ENCODE peak calls at places on chromosomes 4 and X, in seven cellular contexts. E is CD4-positive, CD25-positive, alpha-beta regulatory T cell; I is foreskin keratinocyte; S is CD8-positive, alpha-beta T cell; W is upper lobe of right lung; N is mesendoderm; H is HCT116. B is an unnamed sample. For H3K4me1, the result is how much of the 10 kb centered on the place peaks cover.

GRCh38 chr4:98203406-98204235 is 57.6 kb upstream of the RAP1GDS1 start:
- DNase-seq in E (no peak), I (no peak), S (no peak), W (no peak), N (peak), H (no peak), B (no peak)

GRCh38 chrX:54479471-54480122 is 16.4 kb downstream of the FGD1 start:
- DNase-seq in E (no peak), I (no peak), S (no peak), W (no peak), N (peak), H (no peak), B (no peak)

GRCh38 chrX:76148753-76149152 is 24.1 kb upstream of the PBDC1 start:
- DNase-seq in E (peak), I (no peak), S (peak), W (no peak), N (peak), H (no peak), B (no peak)

GRCh38 chr4:139584784-139585183 is 28.8 kb upstream of the SETD7 start:
- DNase-seq in E (no peak), I (no peak), S (no peak), W (no peak), N (no peak), H (no peak), B (no peak)

GRCh38 chr4:41256740-41257256 is at the start of gene UCHL1:
- DNase-seq in E (no peak), I (no peak), S (no peak), W (no peak), N (peak), H (no peak), B (peak)

GRCh38 chr4:10013722-10014121 is 7.6 kb downstream of the SLC2A9 start:
- DNase-seq in E (no peak), I (no peak), S (no peak), W (peak), N (peak), H (peak), B (no peak)

GRCh38 chrX:71492086-71493065 is 40.5 kb upstream of the OGT start:
- DNase-seq in E (peak), I (no peak), S (peak), W (peak), N (no peak), H (no peak), B (peak)

GRCh38 chrX:44382871-44383270 is 39.4 kb upstream of the EFHC2 start:
- DNase-seq in E (no peak), I (no peak), S (no peak), W (no peak), N (no peak), H (no peak), B (no peak)

GRCh38 chrX:119013146-119013545 is 38.7 kb downstream of the LONRF3 start:
- DNase-seq in E (no peak), I (no peak), S (no peak), W (no peak), N (no peak), H (no peak), B (no peak)

GRCh38 chrX:106783716-106784115 is 18.8 kb upstream of the TBC1D8B start:
- DNase-seq in E (no peak), I (no peak), S (no peak), W (no peak), N (peak), H (no peak), B (no peak)

GRCh38 chr4:176782191-176782590 is 10.5 kb downstream of the VEGFC start:
- DNase-seq in E (no peak), I (no peak), S (no peak), W (no peak), N (no peak), H (no peak), B (no peak)

GRCh38 chr4:132085105-132085504 is 1064.0 kb upstream of the PCDH10 start:
- DNase-seq in E (no peak), I (peak), S (no peak), W (no peak), N (no peak), H (no peak), B (no peak)

GRCh38 chrX:69088171-69088938 is 76.9 kb downstream of the PJA1 start:
- DNase-seq in E (no peak), I (no peak), S (no peak), W (no peak), N (peak), H (no peak), B (no peak)

GRCh38 chrX:24148535-24149345 is 789 bp upstream of the ZFX start:
- DNase-seq in E (peak), I (no peak), S (peak), W (no peak), N (peak), H (no peak), B (no peak)

GRCh38 chrX:24150051-24150790 is 692 bp downstream of the ZFX start:
- DNase-seq in E (peak), I (peak), S (peak), W (peak), N (peak), H (peak), B (peak)

GRCh38 chrX:24151513-24151912 is 2.0 kb downstream of the ZFX start:
- DNase-seq in E (no peak), I (no peak), S (no peak), W (no peak), N (no peak), H (no peak), B (no peak)

GRCh38 chrX:24148118-24148517 is 1.4 kb upstream of the ZFX start:
- DNase-seq in E (no peak), I (no peak), S (no peak), W (no peak), N (no peak), H (no peak), B (no peak)

DNA sequence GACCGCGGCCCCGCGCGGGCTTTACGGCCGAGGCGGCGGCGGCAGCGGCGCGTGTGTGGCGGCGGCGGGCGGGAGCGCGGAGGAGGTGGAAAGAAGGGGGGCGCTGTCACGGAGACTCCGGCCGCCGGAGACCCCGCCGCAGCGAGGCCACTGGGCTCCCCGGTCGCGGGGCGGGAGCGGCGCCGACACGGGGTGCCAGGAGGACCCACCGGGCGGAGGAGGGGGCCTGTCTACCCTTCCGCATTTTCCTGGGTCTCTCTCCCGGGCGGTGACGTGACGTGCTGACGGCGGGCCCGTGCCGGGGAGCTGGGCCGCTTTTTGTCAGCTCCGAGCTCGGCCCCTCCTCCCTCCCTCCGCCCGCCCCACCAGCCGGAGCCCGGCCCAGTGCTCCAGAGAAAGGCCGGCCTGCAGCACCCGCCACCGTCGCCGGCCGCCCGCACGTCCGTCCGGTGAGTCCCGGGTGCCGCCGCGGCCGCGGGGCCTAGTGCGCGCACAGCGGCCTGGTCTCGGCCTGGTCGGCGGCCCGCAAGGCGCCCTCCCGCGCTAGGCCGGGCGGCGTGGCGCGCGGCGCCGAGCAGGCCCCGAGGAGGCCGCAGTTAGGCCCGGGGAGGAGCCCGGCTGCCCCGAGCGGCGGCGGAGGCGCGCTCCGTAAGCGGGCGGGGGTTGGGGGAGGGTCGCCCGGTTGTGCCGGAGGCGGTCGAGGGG is at the start of gene ZFX:
- DNase-seq in E (peak), I (no peak), S (peak), W (peak), N (peak), H (no peak), B (peak)
- H3K4me1 ChIP-seq in E (under half), I (under half), S (under half), W (under half), N (under half), H (under half), B (under half)

GRCh38 chrX:153477458-153477857 is 7.1 kb upstream of the HAUS7 start:
- DNase-seq in E (no peak), I (no peak), S (no peak), W (no peak), N (no peak), H (no peak), B (no peak)

GRCh38 chrX:153478746-153479145 is 8.4 kb upstream of the HAUS7 start:
- DNase-seq in E (no peak), I (no peak), S (no peak), W (no peak), N (no peak), H (no peak), B (no peak)

GRCh38 chrX:153482376-153483015 is 12.1 kb upstream of the HAUS7 start:
- DNase-seq in E (no peak), I (no peak), S (no peak), W (no peak), N (no peak), H (no peak), B (no peak)

GRCh38 chrX:153477901-153478300 is 7.5 kb upstream of the HAUS7 start:
- DNase-seq in E (no peak), I (no peak), S (no peak), W (no peak), N (no peak), H (no peak), B (no peak)

DNA sequence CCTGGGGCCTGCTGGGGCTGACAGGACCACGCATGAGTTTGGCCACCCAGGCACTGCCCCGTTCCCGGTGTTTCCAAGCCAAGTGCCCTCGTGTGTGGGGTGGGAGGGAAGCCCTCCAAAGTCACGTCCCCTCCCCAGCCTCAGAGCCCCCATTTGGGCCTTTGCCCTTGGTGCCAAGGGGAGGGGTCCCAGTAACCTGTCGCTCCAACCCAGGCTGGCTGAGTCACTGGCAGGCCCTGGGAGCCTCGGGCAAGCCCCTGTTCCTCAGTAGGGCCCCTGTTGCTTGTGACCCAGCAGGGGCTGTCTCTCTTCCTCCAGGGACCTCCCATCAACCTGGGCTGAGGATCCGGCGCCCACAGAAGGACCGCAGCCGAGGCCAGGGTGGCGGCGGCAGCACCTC is 10.7 kb upstream of the HAUS7 start:
- DNase-seq in E (no peak), I (no peak), S (no peak), W (no peak), N (no peak), H (no peak), B (no peak)
- H3K4me1 ChIP-seq in E (under half), I (under half), S (under half), W (under half), N (under half), H (under half), B (under half)

GRCh38 chr4:185740471-185740873 is 71.5 kb downstream of the SORBS2 start:
- DNase-seq in E (no peak), I (no peak), S (no peak), W (no peak), N (peak), H (no peak), B (no peak)

GRCh38 chr4:185737489-185738037 is 74.4 kb downstream of the SORBS2 start:
- DNase-seq in E (no peak), I (no peak), S (no peak), W (no peak), N (no peak), H (no peak), B (no peak)

GRCh38 chr4:185741795-185742194 is 70.2 kb downstream of the SORBS2 start:
- DNase-seq in E (no peak), I (no peak), S (no peak), W (no peak), N (no peak), H (no peak), B (no peak)

GRCh38 chr4:185738038-185738552 is 73.9 kb downstream of the SORBS2 start:
- DNase-seq in E (no peak), I (no peak), S (no peak), W (no peak), N (no peak), H (no peak), B (no peak)

DNA sequence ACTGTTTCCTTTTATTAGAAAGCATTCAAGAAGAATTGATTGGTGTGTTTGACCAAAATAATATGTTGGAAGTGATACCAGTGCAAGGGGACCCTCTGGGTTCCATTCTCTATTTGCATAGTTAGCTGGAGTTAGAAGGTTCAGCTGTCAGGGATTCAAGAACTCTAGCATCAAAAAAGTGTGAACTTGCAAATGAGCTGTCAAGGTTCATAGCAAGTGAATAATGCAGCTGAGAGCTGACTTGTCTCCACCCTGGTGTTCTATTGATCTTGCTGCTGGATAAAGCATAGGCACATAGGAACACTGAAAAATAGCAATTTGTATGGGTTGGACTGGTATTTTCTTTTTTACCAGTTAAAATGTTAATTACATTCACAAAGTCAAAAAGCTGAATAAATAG is 73.1 kb downstream of the SORBS2 start:
- DNase-seq in E (no peak), I (no peak), S (no peak), W (no peak), N (peak), H (no peak), B (no peak)
- H3K4me1 ChIP-seq in E (under half), I (under half), S (under half), W (under half), N (under half), H (under half), B (under half)

GRCh38 chr4:119035941-119036737 is 99.5 kb upstream of the MYOZ2 start:
- DNase-seq in E (no peak), I (no peak), S (no peak), W (no peak), N (no peak), H (no peak), B (no peak)

GRCh38 chr4:119038465-119038864 is 97.2 kb upstream of the MYOZ2 start:
- DNase-seq in E (no peak), I (no peak), S (no peak), W (no peak), N (no peak), H (no peak), B (no peak)

GRCh38 chr4:119039779-119040178 is 95.9 kb upstream of the MYOZ2 start:
- DNase-seq in E (no peak), I (no peak), S (no peak), W (no peak), N (peak), H (peak), B (no peak)

GRCh38 chr4:119039160-119039559 is 96.5 kb upstream of the MYOZ2 start:
- DNase-seq in E (no peak), I (no peak), S (no peak), W (no peak), N (no peak), H (no peak), B (no peak)

DNA sequence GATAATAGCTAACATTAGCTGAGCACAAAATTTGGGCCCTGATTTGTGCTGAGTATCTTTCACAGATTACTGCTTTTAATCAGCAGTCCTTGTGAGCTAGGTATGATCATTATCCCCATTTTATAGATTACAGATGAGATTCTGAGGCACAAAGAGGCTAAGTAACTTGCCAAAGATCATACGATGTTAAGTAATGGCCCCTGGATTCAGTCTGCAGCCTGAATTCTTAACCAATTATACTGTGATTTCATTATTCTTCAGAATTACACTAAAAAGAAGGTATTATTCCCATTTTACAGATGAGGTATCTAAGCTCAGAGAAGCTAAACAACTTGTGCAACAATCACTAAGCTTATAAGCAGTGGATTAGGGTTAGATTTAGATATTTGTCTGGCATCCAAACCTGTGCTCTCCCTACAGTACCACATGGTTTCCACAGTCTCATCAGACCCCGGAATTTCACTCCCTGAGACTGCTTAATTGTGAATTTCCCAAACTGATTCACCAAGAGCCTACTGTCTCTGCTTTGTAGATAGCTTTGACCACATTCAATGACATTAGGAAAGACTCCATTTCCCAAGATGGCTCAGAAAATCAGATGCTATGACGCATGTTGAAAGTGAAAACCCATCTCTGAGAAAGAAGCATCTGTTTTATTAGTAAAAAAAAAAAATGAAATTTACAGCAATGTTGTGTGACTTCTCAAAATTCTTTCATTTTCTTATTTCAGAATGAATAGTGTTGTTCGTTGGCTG is 97.7 kb upstream of the MYOZ2 start:
- DNase-seq in E (no peak), I (no peak), S (no peak), W (no peak), N (no peak), H (no peak), B (no peak)
- H3K4me1 ChIP-seq in E (under half), I (under half), S (under half), W (under half), N (under half), H (under half), B (under half)

GRCh38 chr4:53705151-53705764 is 114.0 kb upstream of the LNX1 start:
- DNase-seq in E (no peak), I (no peak), S (no peak), W (no peak), N (no peak), H (no peak), B (no peak)

GRCh38 chr4:53703267-53703655 is 112.0 kb upstream of the LNX1 start:
- DNase-seq in E (no peak), I (no peak), S (no peak), W (no peak), N (no peak), H (no peak), B (no peak)

GRCh38 chr4:53702334-53703266 is 111.3 kb upstream of the LNX1 start:
- DNase-seq in E (no peak), I (no peak), S (no peak), W (peak), N (no peak), H (no peak), B (peak)

GRCh38 chr4:53705972-53706371 is 114.7 kb upstream of the LNX1 start:
- DNase-seq in E (no peak), I (no peak), S (no peak), W (no peak), N (no peak), H (no peak), B (no peak)

GRCh38 chr4:53704329-53704728 is 113.0 kb upstream of the LNX1 start:
- DNase-seq in E (no peak), I (no peak), S (no peak), W (no peak), N (no peak), H (no peak), B (no peak)
- H3K4me1 ChIP-seq in E (under half), I (under half), S (under half), W (under half), N (under half), H (under half), B (under half)

GRCh38 chr4:56760194-56760593 is 61.3 kb downstream of the SPINK2 start:
- DNase-seq in E (no peak), I (no peak), S (no peak), W (no peak), N (no peak), H (no peak), B (no peak)

GRCh38 chr4:56755901-56756300 is 65.6 kb downstream of the SPINK2 start:
- DNase-seq in E (no peak), I (peak), S (no peak), W (no peak), N (peak), H (no peak), B (no peak)

GRCh38 chr4:56757270-56757746 is 64.2 kb downstream of the SPINK2 start:
- DNase-seq in E (no peak), I (peak), S (no peak), W (no peak), N (peak), H (no peak), B (peak)

GRCh38 chr4:56762484-56763250 is 58.8 kb downstream of the SPINK2 start:
- DNase-seq in E (no peak), I (no peak), S (no peak), W (no peak), N (peak), H (no peak), B (no peak)

DNA sequence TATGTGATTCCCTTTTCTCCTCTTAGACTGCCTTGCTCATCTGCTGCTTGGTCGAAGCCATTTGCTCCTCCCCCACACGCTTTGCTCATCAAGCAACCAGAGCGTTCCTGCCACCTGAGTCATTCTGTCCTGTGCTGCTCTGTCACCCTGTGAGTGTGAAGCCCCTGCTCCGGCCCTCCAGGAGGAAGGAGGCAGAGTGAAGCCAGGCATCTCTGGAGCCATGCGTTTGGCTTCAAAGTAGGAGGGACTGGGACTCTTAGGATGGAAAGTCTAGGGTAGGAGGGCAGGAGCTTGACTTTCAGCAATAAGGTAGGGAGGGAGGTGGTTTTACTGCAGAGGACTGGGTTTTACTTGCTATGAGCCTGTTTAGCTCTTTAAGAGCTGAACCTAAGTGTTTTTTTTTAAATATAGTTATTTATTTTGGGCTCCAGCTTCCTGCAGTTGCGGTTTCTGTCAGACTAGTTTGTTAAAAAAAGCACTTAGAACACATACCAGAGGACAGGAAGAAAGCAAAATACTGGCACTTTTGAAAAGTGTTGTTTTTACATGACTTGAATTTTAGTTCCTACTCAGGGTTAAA is 63.6 kb downstream of the SPINK2 start:
- DNase-seq in E (peak), I (peak), S (peak), W (peak), N (peak), H (peak), B (peak)
- H3K4me1 ChIP-seq in E (under half), I (under half), S (under half), W (under half), N (under half), H (under half), B (under half)

GRCh38 chr4:173214231-173214630 is 45.6 kb downstream of the GALNT7 start:
- DNase-seq in E (no peak), I (no peak), S (no peak), W (no peak), N (peak), H (no peak), B (no peak)
- H3K4me1 ChIP-seq in E (under half), I (half or more), S (under half), W (under half), N (under half), H (half or more), B (under half)

B was measured in left lung.